ENCODE peak calls at places on chromosomes 7 and 10, in eight cellular contexts. S, F, Q, L, V, P, T and G are unnamed samples. For H3K36me3, the result is how much of the 10 kb centered on the place peaks cover.

GRCh38 chr7:105654994-105655900 is 74.0 kb upstream of the EFCAB10 start:
- DNase-seq in S (peak), F (peak), Q (peak), L (peak), V (no peak), P (no peak), T (no peak), G (peak)

GRCh38 chr7:131106681-131107342 is 220.9 kb upstream of the MKLN1 start:
- DNase-seq in S (peak), F (no peak), Q (peak), L (no peak), V (no peak), P (no peak), T (no peak), G (peak)

GRCh38 chr10:12314836-12315235 is 34.5 kb upstream of the CAMK1D start:
- DNase-seq in S (no peak), F (no peak), Q (no peak), L (no peak), V (no peak), P (no peak), T (no peak), G (no peak)

GRCh38 chr10:34492081-34492480 is 323.0 kb downstream of the PARD3 start:
- DNase-seq in S (no peak), F (peak), Q (peak), L (no peak), V (no peak), P (no peak), T (no peak), G (no peak)

GRCh38 chr7:28832669-28833068 is 125.5 kb downstream of the TRIL start:
- DNase-seq in S (no peak), F (no peak), Q (no peak), L (no peak), V (no peak), P (no peak), T (no peak), G (no peak)

GRCh38 chr10:11058965-11059364 is 41.3 kb downstream of the CELF2 start:
- DNase-seq in S (peak), F (no peak), Q (no peak), L (peak), V (no peak), P (no peak), T (no peak), G (peak)

GRCh38 chr10:71623098-71623985 is 96.2 kb downstream of the C10orf105 start:
- DNase-seq in S (peak), F (no peak), Q (peak), L (peak), V (no peak), P (no peak), T (no peak), G (peak)

GRCh38 chr7:78018541-78019456 is 220.2 kb downstream of the PHTF2 start:
- DNase-seq in S (peak), F (no peak), Q (peak), L (peak), V (no peak), P (no peak), T (no peak), G (no peak)

GRCh38 chr10:131882590-131883451 is 18.0 kb upstream of the PPP2R2D start:
- DNase-seq in S (no peak), F (no peak), Q (no peak), L (no peak), V (no peak), P (no peak), T (no peak), G (no peak)

GRCh38 chr10:91389636-91390512 is 20.3 kb upstream of the HECTD2 start:
- DNase-seq in S (peak), F (peak), Q (peak), L (peak), V (no peak), P (peak), T (peak), G (peak)

GRCh38 chr7:100065452-100066186 is 15.9 kb downstream of the ZNF3 start:
- DNase-seq in S (peak), F (no peak), Q (no peak), L (peak), V (no peak), P (no peak), T (no peak), G (peak)

GRCh38 chr7:2796358-2797352 is 47.5 kb downstream of the GNA12 start:
- DNase-seq in S (peak), F (no peak), Q (no peak), L (peak), V (no peak), P (no peak), T (no peak), G (no peak)

GRCh38 chr10:100779329-100779728 is 33.9 kb downstream of the PAX2 start:
- DNase-seq in S (no peak), F (no peak), Q (no peak), L (no peak), V (no peak), P (peak), T (no peak), G (no peak)

GRCh38 chr10:69901623-69902505 is 100.2 kb downstream of the COL13A1 start:
- DNase-seq in S (peak), F (peak), Q (peak), L (peak), V (no peak), P (peak), T (peak), G (peak)
- H3K4me2 ChIP-seq in S (no peak), F (no peak), Q (no peak), L (no peak), V (peak), P (peak), T (peak), G (no peak)

GRCh38 chr10:128080231-128080630 is 46.0 kb downstream of the MKI67 start:
- DNase-seq in S (no peak), F (no peak), Q (no peak), L (no peak), V (no peak), P (no peak), T (no peak), G (no peak)
- H3K36me3 ChIP-seq in S (under half), F (under half), Q (under half), L (under half), V (under half), P (under half), T (under half), G (under half)

GRCh38 chr10:133255323-133255722 is 17.7 kb downstream of the VENTX start:
- DNase-seq in S (no peak), F (no peak), Q (no peak), L (no peak), V (no peak), P (no peak), T (no peak), G (no peak)

GRCh38 chr10:133259603-133259992 is 17.1 kb downstream of the ADAM8 start:
- DNase-seq in S (no peak), F (no peak), Q (peak), L (no peak), V (no peak), P (no peak), T (no peak), G (no peak)

GRCh38 chr10:133258066-133258817 is 18.4 kb downstream of the ADAM8 start:
- DNase-seq in S (no peak), F (peak), Q (peak), L (no peak), V (peak), P (no peak), T (no peak), G (no peak)

GRCh38 chr10:133258818-133259602 is 17.7 kb downstream of the ADAM8 start:
- DNase-seq in S (peak), F (peak), Q (peak), L (peak), V (peak), P (peak), T (peak), G (peak)

DNA sequence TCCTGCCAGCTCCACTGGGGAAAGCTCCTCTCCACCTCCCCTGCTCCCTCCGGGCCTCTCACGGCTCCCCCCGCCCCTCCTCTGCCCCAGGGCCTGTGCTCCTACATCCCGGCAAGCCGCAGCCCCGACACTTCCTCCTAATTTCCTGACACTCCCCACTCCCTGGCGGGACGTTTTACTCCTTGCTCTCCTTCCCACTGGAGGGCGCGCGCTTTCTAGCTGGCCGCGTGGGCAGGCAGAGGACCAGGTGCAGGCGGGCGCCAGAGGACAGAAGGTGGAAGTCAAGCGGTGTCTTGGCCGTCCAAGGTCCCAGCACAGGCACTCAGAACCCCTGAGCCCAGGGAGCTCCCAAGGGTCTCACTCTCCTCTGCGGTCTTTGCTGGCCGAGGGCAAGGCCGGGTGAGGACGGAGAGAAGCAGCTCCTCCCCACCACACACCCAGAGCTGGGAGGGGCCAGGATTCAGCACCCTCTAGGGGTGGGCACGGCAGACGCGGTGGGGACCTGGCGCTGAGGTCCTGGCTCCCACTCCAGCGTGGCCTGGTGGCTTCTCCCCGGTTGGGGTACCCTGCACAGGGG is 19.1 kb downstream of the ADAM8 start:
- DNase-seq in S (peak), F (peak), Q (peak), L (no peak), V (no peak), P (no peak), T (no peak), G (peak)
- H2AFZ ChIP-seq in S (no peak), F (peak), Q (peak), L (peak), V (no peak), P (peak), T (no peak), G (no peak)

GRCh38 chr10:102247724-102248123 is 2.4 kb downstream of the GBF1 start:
- DNase-seq in S (peak), F (no peak), Q (no peak), L (no peak), V (no peak), P (no peak), T (no peak), G (no peak)
- H3K4me2 ChIP-seq in S (peak), F (peak), Q (peak), L (peak), V (peak), P (peak), T (peak), G (peak)

DNA sequence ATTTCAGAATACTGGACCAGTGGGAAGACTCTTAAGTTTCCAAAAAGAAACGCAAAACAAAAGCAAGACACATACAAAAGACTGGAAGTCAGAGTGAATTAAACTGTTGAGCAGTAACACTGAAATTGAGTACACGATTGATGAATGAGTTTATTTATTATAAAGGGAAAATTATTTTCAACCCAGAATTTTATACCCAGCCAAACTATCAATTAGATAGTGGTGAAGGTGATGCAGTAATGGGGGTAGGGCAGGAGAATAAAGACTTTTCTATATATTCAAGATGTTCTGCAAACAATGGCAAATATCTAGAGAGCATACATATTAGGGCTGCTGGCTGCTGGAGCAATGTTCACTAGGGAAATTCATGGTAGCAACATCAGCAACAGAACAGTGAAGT is 143.7 kb upstream of the NPVF start:
- DNase-seq in S (no peak), F (no peak), Q (no peak), L (no peak), V (no peak), P (no peak), T (no peak), G (no peak)
- H3K36me3 ChIP-seq in S (under half), F (under half), Q (under half), L (under half), V (under half), P (under half), T (under half), G (under half)

DNA sequence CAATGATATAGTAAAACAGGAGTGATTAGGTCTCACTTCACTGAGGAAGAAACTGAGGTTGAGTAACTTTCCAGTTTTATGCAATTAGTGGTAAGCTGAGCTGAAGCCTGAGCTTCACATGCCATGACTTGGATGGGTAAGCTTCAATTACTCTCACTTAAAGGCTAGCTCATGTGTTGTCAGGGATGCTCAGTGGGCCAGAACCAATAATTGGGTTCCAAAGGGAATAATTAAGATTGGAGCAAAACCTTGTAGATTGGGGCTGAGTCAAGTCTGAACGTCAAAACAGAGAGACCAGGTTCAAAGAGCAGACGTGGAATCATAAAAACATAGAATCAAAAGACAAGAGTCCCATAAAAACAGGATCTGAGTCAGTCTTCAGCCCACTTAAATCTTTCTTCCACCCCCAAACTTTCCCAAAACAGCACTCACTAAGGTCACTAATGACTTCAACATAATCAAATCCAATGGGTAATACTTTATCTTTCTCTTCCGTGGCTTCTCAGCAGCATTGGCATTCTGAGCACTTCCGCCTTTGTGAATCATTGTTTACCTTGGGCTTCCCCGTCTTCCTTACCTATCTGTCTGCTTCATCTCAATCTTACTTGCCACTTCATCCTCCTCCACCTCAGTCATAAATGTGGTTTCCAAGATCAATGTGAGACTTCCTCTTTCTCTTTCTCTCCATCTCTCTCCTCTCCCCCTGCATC is 23.0 kb upstream of the EGFR start:
- DNase-seq in S (peak), F (peak), Q (peak), L (peak), V (peak), P (peak), T (peak), G (peak)
- H2AFZ ChIP-seq in S (peak), F (peak), Q (no peak), L (no peak), V (peak), P (no peak), T (peak), G (no peak)